ENCODE peak calls at places on chromosomes 13 and 19, in five cellular contexts. One of them, this sample, is unnamed.

GRCh38 chr13:108700421-108701170 is 71.2 kb downstream of the MYO16 start:
- DNase-seq in OCI-LY7: no peak
- DNase-seq in CD8-positive, alpha-beta T cell: no peak
- DNase-seq in upper lobe of right lung: no peak
- DNase-seq in cardiac muscle cell: no peak
- DNase-seq in this sample: no peak

GRCh38 chr13:44307255-44307654 is 66.4 kb upstream of the SERP2 start:
- DNase-seq in OCI-LY7: no peak
- DNase-seq in CD8-positive, alpha-beta T cell: no peak
- DNase-seq in upper lobe of right lung: no peak
- DNase-seq in cardiac muscle cell: no peak
- DNase-seq in this sample: no peak

GRCh38 chr19:10809693-10810285 is 26.2 kb downstream of the TMED1 start:
- DNase-seq in OCI-LY7: no peak
- DNase-seq in CD8-positive, alpha-beta T cell: no peak
- DNase-seq in upper lobe of right lung: no peak
- DNase-seq in cardiac muscle cell: no peak
- DNase-seq in this sample: no peak

GRCh38 chr13:53045110-53045509 is 16.5 kb downstream of the OLFM4 start:
- DNase-seq in OCI-LY7: no peak
- DNase-seq in CD8-positive, alpha-beta T cell: no peak
- DNase-seq in upper lobe of right lung: no peak
- DNase-seq in cardiac muscle cell: no peak
- DNase-seq in this sample: no peak

GRCh38 chr13:51822106-51822840 is 18.3 kb upstream of the DHRS12 start:
- DNase-seq in OCI-LY7: no peak
- DNase-seq in CD8-positive, alpha-beta T cell: peak; percentile 39
- DNase-seq in upper lobe of right lung: no peak
- DNase-seq in cardiac muscle cell: no peak
- DNase-seq in this sample: no peak

GRCh38 chr19:38653028-38653571 is 5.7 kb downstream of the ACTN4 start:
- DNase-seq in OCI-LY7: no peak
- DNase-seq in CD8-positive, alpha-beta T cell: no peak
- DNase-seq in upper lobe of right lung: no peak
- DNase-seq in cardiac muscle cell: peak; percentile 60
- DNase-seq in this sample: no peak

GRCh38 chr13:114107686-114108081 is 24.7 kb downstream of the RASA3 start:
- DNase-seq in OCI-LY7: no peak
- DNase-seq in CD8-positive, alpha-beta T cell: peak; percentile 6
- DNase-seq in upper lobe of right lung: peak; percentile 65
- DNase-seq in cardiac muscle cell: peak; percentile 80
- DNase-seq in this sample: no peak

GRCh38 chr19:45507864-45508680 is 793 bp downstream of the VASP start:
- DNase-seq in OCI-LY7: peak; percentile 73
- DNase-seq in CD8-positive, alpha-beta T cell: peak; percentile 61
- DNase-seq in upper lobe of right lung: peak; percentile 78
- DNase-seq in cardiac muscle cell: no peak
- DNase-seq in this sample: peak; percentile 58

GRCh38 chr13:113001251-113002140 is 32.5 kb downstream of the MCF2L start:
- DNase-seq in OCI-LY7: no peak
- DNase-seq in CD8-positive, alpha-beta T cell: no peak
- DNase-seq in upper lobe of right lung: peak; percentile 81
- DNase-seq in cardiac muscle cell: peak; percentile 20
- DNase-seq in this sample: no peak

DNA sequence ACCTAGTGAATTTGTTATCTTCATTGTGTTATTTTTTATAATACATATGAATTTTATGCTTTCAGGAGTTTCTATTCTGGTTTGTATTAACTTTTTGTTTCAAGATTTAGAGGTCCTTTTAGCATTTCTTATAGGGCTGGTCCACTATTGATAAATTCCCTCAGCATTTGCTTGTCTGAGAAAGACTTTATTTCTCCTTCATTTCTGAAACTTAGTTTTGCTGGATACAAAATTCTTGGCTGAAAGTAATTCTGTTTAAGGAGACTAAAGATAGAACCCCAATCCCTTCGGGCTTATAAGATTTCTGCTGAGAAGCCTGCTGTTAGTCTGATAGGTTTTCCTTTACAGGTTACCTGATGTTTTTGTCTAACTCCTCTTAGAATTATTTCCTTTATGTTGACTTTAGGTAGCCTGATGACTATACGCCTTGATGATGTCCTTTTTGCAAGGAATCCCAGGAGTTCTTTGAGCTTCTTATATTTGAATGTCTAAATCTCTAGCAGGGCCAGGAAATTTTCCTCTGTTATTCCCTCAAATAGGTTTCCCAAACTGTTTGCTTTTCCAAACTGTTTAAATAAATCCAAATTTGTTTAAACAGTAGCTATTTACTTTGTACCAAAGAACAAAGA is 127.1 kb downstream of the CYSLTR2 start:
- DNase-seq in OCI-LY7: no peak
- DNase-seq in CD8-positive, alpha-beta T cell: no peak
- DNase-seq in upper lobe of right lung: no peak
- DNase-seq in cardiac muscle cell: no peak
- DNase-seq in this sample: no peak
- TF ChIP-seq CTCF in OCI-LY7: no peak
- TF ChIP-seq CTCF in CD8-positive, alpha-beta T cell: no peak
- TF ChIP-seq CTCF in upper lobe of right lung: no peak
- TF ChIP-seq CTCF in cardiac muscle cell: no peak
- TF ChIP-seq CTCF in this sample: no peak

GRCh38 chr13:110589991-110590390 is 25.4 kb upstream of the NAXD start:
- DNase-seq in OCI-LY7: no peak
- DNase-seq in CD8-positive, alpha-beta T cell: no peak
- DNase-seq in upper lobe of right lung: no peak
- DNase-seq in cardiac muscle cell: no peak
- DNase-seq in this sample: no peak

GRCh38 chr13:110597041-110597689 is 18.2 kb upstream of the NAXD start:
- DNase-seq in OCI-LY7: no peak
- DNase-seq in CD8-positive, alpha-beta T cell: no peak
- DNase-seq in upper lobe of right lung: no peak
- DNase-seq in cardiac muscle cell: no peak
- DNase-seq in this sample: no peak

GRCh38 chr13:110592670-110593069 is 22.7 kb upstream of the NAXD start:
- DNase-seq in OCI-LY7: no peak
- DNase-seq in CD8-positive, alpha-beta T cell: no peak
- DNase-seq in upper lobe of right lung: no peak
- DNase-seq in cardiac muscle cell: no peak
- DNase-seq in this sample: no peak

GRCh38 chr13:110590577-110590976 is 24.8 kb upstream of the NAXD start:
- DNase-seq in OCI-LY7: no peak
- DNase-seq in CD8-positive, alpha-beta T cell: no peak
- DNase-seq in upper lobe of right lung: no peak
- DNase-seq in cardiac muscle cell: no peak
- DNase-seq in this sample: no peak

GRCh38 chr13:110593430-110594130 is 21.8 kb upstream of the NAXD start:
- DNase-seq in OCI-LY7: peak; percentile 49
- DNase-seq in CD8-positive, alpha-beta T cell: no peak
- DNase-seq in upper lobe of right lung: no peak
- DNase-seq in cardiac muscle cell: peak; percentile 71
- DNase-seq in this sample: peak; percentile 78
- TF ChIP-seq CTCF in OCI-LY7: peak; percentile 75
- TF ChIP-seq CTCF in CD8-positive, alpha-beta T cell: no peak
- TF ChIP-seq CTCF in upper lobe of right lung: peak; percentile 69
- TF ChIP-seq CTCF in cardiac muscle cell: peak; percentile 56
- TF ChIP-seq CTCF in this sample: peak; percentile 46

DNA sequence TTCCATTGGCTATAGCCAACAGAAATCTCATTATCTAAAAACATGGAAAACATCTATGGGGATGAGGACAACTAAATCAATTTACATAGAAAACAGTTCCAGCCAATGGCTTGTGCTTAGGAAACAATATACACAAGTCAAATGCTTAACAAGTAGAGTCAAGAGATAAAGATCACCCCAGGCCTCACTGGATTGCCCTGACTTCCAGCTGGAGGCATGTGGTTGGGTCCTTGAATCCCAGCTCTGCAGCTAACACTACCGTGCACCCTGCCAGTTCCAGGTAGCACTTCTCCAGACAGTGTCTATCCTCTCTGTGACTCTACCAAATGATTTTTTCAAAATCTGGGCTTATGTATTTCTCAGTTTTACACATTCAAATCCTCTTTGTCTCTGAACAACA is 80.2 kb downstream of the DOCK9 start:
- DNase-seq in OCI-LY7: no peak
- DNase-seq in CD8-positive, alpha-beta T cell: no peak
- DNase-seq in upper lobe of right lung: no peak
- DNase-seq in cardiac muscle cell: no peak
- DNase-seq in this sample: no peak
- TF ChIP-seq CTCF in OCI-LY7: no peak
- TF ChIP-seq CTCF in CD8-positive, alpha-beta T cell: no peak
- TF ChIP-seq CTCF in upper lobe of right lung: no peak
- TF ChIP-seq CTCF in cardiac muscle cell: no peak
- TF ChIP-seq CTCF in this sample: no peak

GRCh38 chr19:12788025-12788681 is 3.1 kb upstream of the JUNB start:
- DNase-seq in OCI-LY7: no peak
- DNase-seq in CD8-positive, alpha-beta T cell: no peak
- DNase-seq in upper lobe of right lung: no peak
- DNase-seq in cardiac muscle cell: peak; percentile 25
- DNase-seq in this sample: no peak

GRCh38 chr19:12789904-12790619 is 1.2 kb upstream of the JUNB start:
- DNase-seq in OCI-LY7: peak; percentile 95
- DNase-seq in CD8-positive, alpha-beta T cell: peak; percentile 91
- DNase-seq in upper lobe of right lung: peak; percentile 99
- DNase-seq in cardiac muscle cell: peak; percentile 99
- DNase-seq in this sample: peak; percentile 98

GRCh38 chr19:12787458-12787857 is 3.8 kb upstream of the JUNB start:
- DNase-seq in OCI-LY7: no peak
- DNase-seq in CD8-positive, alpha-beta T cell: no peak
- DNase-seq in upper lobe of right lung: no peak
- DNase-seq in cardiac muscle cell: no peak
- DNase-seq in this sample: no peak

GRCh38 chr19:12789098-12789903 is 2.0 kb upstream of the JUNB start:
- DNase-seq in OCI-LY7: no peak
- DNase-seq in CD8-positive, alpha-beta T cell: no peak
- DNase-seq in upper lobe of right lung: no peak
- DNase-seq in cardiac muscle cell: no peak
- DNase-seq in this sample: no peak

DNA sequence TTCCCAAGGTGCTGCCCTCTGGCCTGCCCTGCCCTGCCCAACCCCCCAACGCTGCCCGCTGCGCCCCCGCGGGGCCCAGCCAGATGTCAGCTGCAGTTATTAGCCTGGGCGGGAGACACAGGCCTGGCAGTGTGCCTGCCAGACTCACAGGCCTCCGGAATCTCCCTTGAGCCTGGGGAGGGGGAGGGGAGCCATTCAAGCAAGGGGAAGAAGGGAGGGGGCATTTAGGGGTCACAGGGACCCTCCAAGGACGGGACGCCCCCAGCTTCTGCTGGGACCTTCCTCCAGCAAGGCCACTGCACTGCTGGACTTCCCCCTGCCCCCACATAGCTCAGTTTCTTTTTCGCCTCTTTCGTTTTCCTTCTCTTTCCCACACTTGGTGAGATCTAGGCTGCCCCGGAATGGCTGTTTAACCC is 2.6 kb upstream of the JUNB start:
- DNase-seq in OCI-LY7: no peak
- DNase-seq in CD8-positive, alpha-beta T cell: peak; percentile 61
- DNase-seq in upper lobe of right lung: peak; percentile 91
- DNase-seq in cardiac muscle cell: peak; percentile 78
- DNase-seq in this sample: peak; percentile 86
- TF ChIP-seq CTCF in OCI-LY7: no peak
- TF ChIP-seq CTCF in CD8-positive, alpha-beta T cell: no peak
- TF ChIP-seq CTCF in upper lobe of right lung: no peak
- TF ChIP-seq CTCF in cardiac muscle cell: no peak
- TF ChIP-seq CTCF in this sample: no peak

GRCh38 chr13:81929988-81930387 is 1589.1 kb upstream of the SPRY2 start:
- DNase-seq in OCI-LY7: no peak
- DNase-seq in CD8-positive, alpha-beta T cell: no peak
- DNase-seq in upper lobe of right lung: no peak
- DNase-seq in cardiac muscle cell: peak; percentile 5
- DNase-seq in this sample: no peak
- TF ChIP-seq CTCF in OCI-LY7: peak; percentile 51
- TF ChIP-seq CTCF in CD8-positive, alpha-beta T cell: no peak
- TF ChIP-seq CTCF in upper lobe of right lung: peak; percentile 43
- TF ChIP-seq CTCF in cardiac muscle cell: peak; percentile 13
- TF ChIP-seq CTCF in this sample: no peak

DNA sequence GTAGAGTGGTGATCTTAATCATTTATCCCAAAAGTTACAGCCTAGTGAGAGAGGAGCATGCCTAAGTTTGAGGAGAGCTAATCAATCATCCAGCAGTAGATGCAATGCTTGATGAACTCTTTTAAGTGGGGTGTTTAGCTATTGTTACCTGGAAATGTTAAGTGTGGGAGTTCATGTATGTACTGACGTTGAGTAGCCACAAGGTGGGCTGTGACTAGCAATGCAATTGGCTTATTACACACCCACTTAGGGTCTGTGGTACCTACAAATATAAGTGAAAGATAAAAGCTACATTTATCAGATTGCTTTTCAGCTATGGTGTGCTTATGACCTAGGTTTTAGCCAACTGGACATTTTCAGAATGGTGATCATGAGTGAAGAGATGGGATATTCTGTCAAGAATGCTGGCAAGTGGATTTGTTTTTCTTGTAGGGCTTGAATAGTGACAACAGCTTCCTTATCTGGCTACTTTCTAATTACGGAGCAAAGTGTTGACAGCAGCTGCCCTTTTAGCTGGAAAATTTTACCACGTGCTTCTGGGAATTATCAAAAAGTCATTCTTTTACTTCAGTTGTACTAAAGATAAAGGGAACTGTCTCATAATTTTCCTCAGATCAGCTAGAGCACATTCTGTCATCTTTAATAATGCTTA is 170.6 kb downstream of the POSTN start:
- DNase-seq in OCI-LY7: peak; percentile 1
- DNase-seq in CD8-positive, alpha-beta T cell: no peak
- DNase-seq in upper lobe of right lung: no peak
- DNase-seq in cardiac muscle cell: peak; percentile 56
- DNase-seq in this sample: no peak
- TF ChIP-seq CTCF in OCI-LY7: peak; percentile 43
- TF ChIP-seq CTCF in CD8-positive, alpha-beta T cell: no peak
- TF ChIP-seq CTCF in upper lobe of right lung: no peak
- TF ChIP-seq CTCF in cardiac muscle cell: no peak
- TF ChIP-seq CTCF in this sample: no peak

This sample was measured in GM20000.